ENCODE peak calls at places on chromosomes 12 and 14, in nine cellular contexts. H is progenitor cell of endocrine pancreas, Z is Caco-2, Q is nephron progenitor cell, R is breast epithelium, I is lower leg skin, C is uterus, M is AG04449, F is endothelial cell. N is an unnamed sample.

GRCh38 chr12:53483225-53483978 is 15.9 kb downstream of the MAP3K12 start:
- DNase-seq in H (no peak), I (no peak), Z (peak; percentile 29), F (no peak), Q (no peak), R (no peak), C (no peak), M (no peak), N (no peak)

GRCh38 chr14:36021926-36022325 is 154.6 kb downstream of the PTCSC3 start:
- DNase-seq in R (no peak), I (no peak), F (no peak), C (no peak), Z (no peak), M (no peak), Q (no peak), H (no peak), N (no peak)

GRCh38 chr14:62117010-62117717 is 354.9 kb downstream of the SNAPC1 start:
- DNase-seq in C (peak; percentile 52), Z (peak; percentile 1), H (peak; percentile 72), R (peak; percentile 52), I (no peak), M (no peak), F (peak; percentile 87), Q (peak; percentile 92), N (peak; percentile 69)

GRCh38 chr12:129049917-129050316 is 196.6 kb downstream of the GLT1D1 start:
- DNase-seq in M (no peak), R (no peak), Q (peak; percentile 63), I (no peak), Z (peak; percentile 11), C (no peak), F (no peak), H (peak; percentile 44), N (peak; percentile 28)

GRCh38 chr14:106489112-106489881 is 962.9 kb downstream of the TMEM121 start:
- DNase-seq in Z (no peak), R (no peak), H (no peak), F (no peak), I (no peak), C (no peak), Q (no peak), M (no peak), N (no peak)

GRCh38 chr12:10214131-10214876 is 1.6 kb downstream of the GABARAPL1 start:
- DNase-seq in R (no peak), M (no peak), Q (no peak), C (no peak), H (no peak), Z (no peak), I (no peak), F (no peak), N (no peak)

GRCh38 chr14:71071042-71071441 is 163.8 kb downstream of the PCNX1 start:
- DNase-seq in M (no peak), F (no peak), H (no peak), Z (no peak), R (no peak), C (no peak), I (no peak), Q (no peak), N (no peak)

GRCh38 chr14:32050839-32051238 is 26.3 kb upstream of the ARHGAP5 start:
- DNase-seq in Z (no peak), H (no peak), M (no peak), Q (no peak), I (no peak), F (no peak), C (no peak), R (no peak), N (no peak)

GRCh38 chr12:131101006-131101405 is 147.3 kb downstream of the ADGRD1 start:
- DNase-seq in R (peak; percentile 12), Q (no peak), I (no peak), C (peak; percentile 6), H (no peak), F (no peak), M (no peak), Z (no peak), N (no peak)

GRCh38 chr14:93751946-93752660 is 36.2 kb downstream of the PRIMA1 start:
- DNase-seq in F (no peak), I (no peak), M (no peak), H (no peak), Q (no peak), Z (no peak), C (no peak), R (no peak), N (no peak)

GRCh38 chr12:663293-663871 is at the start of gene NINJ2:
- DNase-seq in I (no peak), Q (peak; percentile 12), F (no peak), H (no peak), Z (no peak), R (no peak), M (no peak), C (no peak), N (no peak)

GRCh38 chr12:90090929-90091651 is 382.5 kb upstream of the ATP2B1 start:
- DNase-seq in F (no peak), Z (peak; percentile 33), R (no peak), H (no peak), C (no peak), Q (no peak), I (peak; percentile 62), M (peak; percentile 50), N (no peak)

GRCh38 chr14:104928391-104929133 is 3.9 kb downstream of the PLD4 start:
- DNase-seq in I (no peak), R (peak; percentile 49), Q (no peak), H (no peak), Z (no peak), M (no peak), F (no peak), C (no peak), N (peak; percentile 8)

GRCh38 chr14:104925941-104926609 is 1.4 kb downstream of the PLD4 start:
- DNase-seq in Z (no peak), M (no peak), H (no peak), R (no peak), C (no peak), Q (no peak), I (no peak), F (no peak), N (peak; percentile 20)

GRCh38 chr14:104927901-104928300 is 3.2 kb downstream of the PLD4 start:
- DNase-seq in Q (no peak), H (no peak), I (no peak), C (no peak), M (no peak), Z (no peak), F (no peak), R (no peak), N (peak; percentile 16)

GRCh38 chr14:104926619-104927431 is 2.1 kb downstream of the PLD4 start:
- DNase-seq in Q (no peak), I (no peak), C (no peak), Z (no peak), M (no peak), F (no peak), H (no peak), R (no peak), N (peak; percentile 93)

GRCh38 chr14:104927432-104927816 is 2.7 kb downstream of the PLD4 start:
- DNase-seq in F (no peak), C (no peak), I (no peak), H (no peak), R (no peak), Z (no peak), M (no peak), Q (no peak), N (peak; percentile 7)
- TF ChIP-seq CTCF in F (no peak), C (no peak), I (no peak), H (no peak), R (no peak), Z (no peak), M (no peak), Q (no peak), N (no peak)

DNA sequence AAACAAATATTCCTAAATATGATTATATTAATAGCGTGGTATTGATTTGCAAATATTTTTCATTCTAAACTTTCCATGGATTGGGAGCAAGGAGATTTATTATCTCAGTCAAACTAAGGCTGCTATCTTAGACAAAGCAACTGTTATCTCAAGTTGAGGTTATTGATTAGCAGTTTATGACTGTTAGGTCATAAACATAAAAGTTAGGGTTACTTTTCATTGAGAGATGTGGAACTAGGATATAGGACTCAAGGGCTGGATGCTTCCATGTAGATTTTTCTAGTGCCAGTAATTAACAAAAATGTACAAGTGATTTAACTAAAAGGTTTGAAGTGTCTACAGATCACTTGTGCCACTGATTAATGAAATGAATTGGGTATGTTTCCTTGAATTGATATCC is 19.1 kb downstream of the SCFD1 start:
- DNase-seq in F (no peak), C (no peak), Q (no peak), R (no peak), M (no peak), Z (no peak), H (no peak), I (no peak), N (no peak)
- TF ChIP-seq CTCF in F (no peak), C (no peak), Q (no peak), R (no peak), M (no peak), Z (no peak), H (no peak), I (no peak), N (no peak)

DNA sequence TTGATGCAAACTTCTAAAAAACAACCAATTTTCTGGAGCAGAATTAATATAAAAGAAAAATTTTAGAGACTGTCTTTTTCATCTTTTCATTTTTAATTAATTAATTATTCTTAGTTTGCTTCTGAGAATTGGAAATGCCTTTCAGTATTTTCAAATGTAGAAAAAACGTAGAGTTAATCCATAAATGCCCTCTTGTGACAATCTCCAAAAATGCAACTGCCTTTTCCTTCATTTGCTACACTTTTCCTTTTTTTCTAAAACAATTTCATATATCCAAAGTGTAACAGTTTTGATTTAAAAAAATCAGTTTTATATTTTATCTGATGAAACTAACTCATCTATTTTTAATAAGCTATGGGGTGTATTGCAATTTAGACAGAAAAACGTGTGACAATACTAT is 409.3 kb downstream of the PRKD1 start:
- DNase-seq in F (no peak), Q (no peak), R (no peak), Z (no peak), M (no peak), I (no peak), H (no peak), C (no peak), N (no peak)
- TF ChIP-seq CTCF in F (no peak), Q (no peak), R (no peak), Z (no peak), M (peak; percentile 3), I (no peak), H (peak; percentile 33), C (no peak), N (no peak)

GRCh38 chr12:121800694-121801600 is 2.9 kb upstream of the SETD1B start:
- DNase-seq in H (no peak), F (no peak), Q (peak; percentile 59), Z (peak; percentile 73), I (peak; percentile 75), C (peak; percentile 75), R (peak; percentile 84), M (no peak), N (peak; percentile 68)

GRCh38 chr12:121797937-121798801 is 4.7 kb upstream of the RHOF start:
- DNase-seq in M (no peak), H (no peak), I (no peak), R (peak; percentile 74), Z (no peak), F (no peak), C (peak; percentile 77), Q (no peak), N (no peak)

GRCh38 chr12:121798807-121799174 is 5.0 kb upstream of the SETD1B start:
- DNase-seq in I (no peak), Q (no peak), M (no peak), R (no peak), C (no peak), Z (no peak), H (no peak), F (no peak), N (no peak)

GRCh38 chr12:121799842-121800693 is 3.7 kb upstream of the SETD1B start:
- DNase-seq in Z (peak; percentile 91), H (no peak), Q (peak; percentile 70), I (peak; percentile 91), R (peak; percentile 90), C (peak; percentile 95), M (peak; percentile 51), F (no peak), N (peak; percentile 91)

GRCh38 chr12:121799175-121799841 is 4.5 kb upstream of the SETD1B start:
- DNase-seq in F (no peak), R (peak; percentile 79), Q (peak; percentile 57), M (peak; percentile 61), H (no peak), I (peak; percentile 82), C (peak; percentile 77), Z (peak; percentile 84), N (peak; percentile 81)
- TF ChIP-seq CTCF in F (no peak), R (no peak), Q (no peak), M (no peak), H (no peak), I (no peak), C (no peak), Z (no peak), N (no peak)

N was measured in GM20000.